ENCODE peak calls at places on chromosomes 6 and 20, in five cellular contexts. C, L, K, M and F are unnamed samples.

GRCh38 chr6:154169193-154169847 is 130.3 kb downstream of the OPRM1 start:
- DNase-seq in C (no peak), L (no peak), K (peak; percentile 66), M (no peak), F (no peak)

GRCh38 chr6:37456816-37457560 is 24.0 kb downstream of the CMTR1 start:
- DNase-seq in C (no peak), L (no peak), K (no peak), M (no peak), F (no peak)

GRCh38 chr6:169162968-169163903 is 90.4 kb downstream of the THBS2 start:
- DNase-seq in C (peak; percentile 48), L (no peak), K (no peak), M (no peak), F (peak; percentile 92)

GRCh38 chr20:363319-364078 is 16.6 kb downstream of the NRSN2 start:
- DNase-seq in C (no peak), L (no peak), K (no peak), M (no peak), F (no peak)

GRCh38 chr6:43123691-43124314 is 47.3 kb upstream of the SRF start:
- DNase-seq in C (no peak), L (no peak), K (no peak), M (peak; percentile 51), F (peak; percentile 68)

GRCh38 chr6:12769556-12770255 is 53.1 kb downstream of the PHACTR1 start:
- DNase-seq in C (no peak), L (no peak), K (no peak), M (no peak), F (no peak)

GRCh38 chr20:25247666-25248500 is at the start of gene PYGB:
- DNase-seq in C (peak; percentile 71), L (peak; percentile 89), K (peak; percentile 82), M (peak; percentile 86), F (peak; percentile 92)

GRCh38 chr6:42337985-42338572 is 113.6 kb downstream of the TRERF1 start:
- DNase-seq in C (no peak), L (no peak), K (no peak), M (no peak), F (no peak)

GRCh38 chr20:8790442-8791074 is 278.3 kb upstream of the PLCB4 start:
- DNase-seq in C (peak; percentile 19), L (no peak), K (peak; percentile 39), M (peak; percentile 76), F (no peak)

GRCh38 chr6:111061493-111061892 is 25.8 kb upstream of the SLC16A10 start:
- DNase-seq in C (no peak), L (no peak), K (no peak), M (no peak), F (no peak)

GRCh38 chr6:33634203-33634727 is 13.1 kb downstream of the ITPR3 start:
- DNase-seq in C (no peak), L (no peak), K (no peak), M (no peak), F (no peak)

GRCh38 chr6:149001422-149001821 is 254.6 kb downstream of the UST start:
- DNase-seq in C (no peak), L (no peak), K (no peak), M (no peak), F (no peak)

GRCh38 chr20:57746201-57746600 is 36.4 kb upstream of the PMEPA1 start:
- DNase-seq in C (no peak), L (no peak), K (no peak), M (no peak), F (no peak)

GRCh38 chr6:12911387-12911960 is 194.9 kb downstream of the PHACTR1 start:
- DNase-seq in C (no peak), L (no peak), K (no peak), M (peak; percentile 48), F (no peak)

DNA sequence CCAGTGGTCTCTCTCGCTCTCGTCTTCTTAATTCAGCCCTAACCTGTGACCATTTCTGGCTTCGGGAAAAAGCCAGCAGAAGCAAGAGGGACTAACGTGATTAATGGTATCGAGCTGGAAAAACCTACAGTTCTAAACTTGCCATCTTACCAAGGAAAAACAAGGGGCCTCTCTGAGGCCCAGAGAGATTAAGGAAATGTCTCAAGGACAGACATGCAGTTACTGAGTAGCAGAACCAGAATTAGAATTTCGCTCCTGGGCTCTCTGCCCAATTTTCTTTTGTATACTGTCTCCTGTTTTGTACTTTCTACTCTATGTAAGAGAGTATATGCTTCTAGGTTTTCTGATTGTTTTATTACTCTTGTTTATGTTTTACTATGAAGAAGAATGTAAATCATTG is 67.8 kb upstream of the LTV1 start:
- DNase-seq in C (peak; percentile 12), L (no peak), K (no peak), M (no peak), F (no peak)
- H3K36me3 ChIP-seq in C (no peaks in the 10 kb centered on the region), L (peaks cover 48% of the 10 kb centered on the region), K (no peaks in the 10 kb centered on the region), M (peaks cover 21% of the 10 kb centered on the region), F (peaks cover 1% of the 10 kb centered on the region)

GRCh38 chr20:14449323-14449722 is 111.9 kb upstream of the FLRT3 start:
- DNase-seq in C (no peak), L (no peak), K (no peak), M (no peak), F (no peak)
- H3K4me1 ChIP-seq in C (no peaks in the 10 kb centered on the region), L (no peaks in the 10 kb centered on the region), K (no peaks in the 10 kb centered on the region), M (no peaks in the 10 kb centered on the region), F (no peaks in the 10 kb centered on the region)

GRCh38 chr6:31620586-31621319 is at the start of gene PRRC2A:
- DNase-seq in C (peak; percentile 81), L (peak; percentile 95), K (no peak), M (peak; percentile 91), F (peak; percentile 97)

GRCh38 chr6:31621320-31621939 is 915 bp downstream of the PRRC2A start:
- DNase-seq in C (no peak), L (no peak), K (no peak), M (no peak), F (no peak)

GRCh38 chr6:31621991-31622390 is 1.5 kb downstream of the PRRC2A start:
- DNase-seq in C (no peak), L (no peak), K (no peak), M (no peak), F (no peak)

GRCh38 chr6:31624070-31624469 is 3.6 kb downstream of the PRRC2A start:
- DNase-seq in C (no peak), L (no peak), K (no peak), M (no peak), F (no peak)

DNA sequence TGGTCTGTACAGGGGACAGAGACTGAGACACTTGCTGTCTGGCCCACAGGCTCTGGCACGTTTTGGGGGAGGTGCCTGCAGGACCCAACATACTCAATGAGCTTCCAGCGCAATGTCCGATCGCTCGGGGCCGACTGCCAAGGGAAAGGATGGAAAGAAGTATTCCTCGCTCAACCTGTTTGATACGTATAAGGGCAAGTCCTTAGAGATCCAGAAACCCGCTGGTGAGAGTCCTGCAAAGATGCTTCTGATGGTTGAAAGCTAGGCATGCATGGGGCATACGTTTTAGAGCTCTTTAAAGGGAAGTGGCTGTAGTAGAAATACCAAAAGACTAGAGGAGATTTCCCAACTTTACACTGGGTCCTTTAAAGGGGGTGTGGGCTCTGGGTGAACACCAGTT is 2.2 kb downstream of the PRRC2A start:
- DNase-seq in C (no peak), L (no peak), K (no peak), M (no peak), F (no peak)
- H3K36me3 ChIP-seq in C (peaks cover 17% of the 10 kb centered on the region), L (peaks cover 54% of the 10 kb centered on the region), K (peaks cover 62% of the 10 kb centered on the region), M (peaks cover 52% of the 10 kb centered on the region), F (peaks cover 14% of the 10 kb centered on the region)

DNA sequence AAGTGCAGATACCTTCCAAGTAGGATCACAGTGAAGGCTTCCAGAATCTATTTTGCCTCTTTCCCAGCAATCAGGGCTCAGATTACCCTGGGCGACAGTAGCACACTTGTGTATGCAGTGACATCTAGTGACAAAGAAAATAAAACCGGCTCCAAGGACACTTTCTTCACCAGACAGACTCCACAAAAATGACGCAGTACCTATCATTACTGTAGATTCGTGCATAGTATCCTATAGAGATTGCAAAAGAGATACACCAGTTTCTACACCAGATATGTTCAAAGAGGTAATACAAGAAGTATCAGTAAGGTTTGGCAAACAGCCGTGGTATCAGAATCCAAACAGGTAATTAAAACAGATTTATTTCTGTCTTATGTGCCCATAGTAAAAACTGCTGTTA is 600.3 kb upstream of the JAG1 start:
- DNase-seq in C (peak; percentile 45), L (no peak), K (peak; percentile 7), M (peak; percentile 74), F (no peak)
- H3K4me1 ChIP-seq in C (peaks cover 5% of the 10 kb centered on the region), L (no peaks in the 10 kb centered on the region), K (no peaks in the 10 kb centered on the region), M (peaks cover 23% of the 10 kb centered on the region), F (no peaks in the 10 kb centered on the region)

GRCh38 chr20:35551485-35551884 is 9.6 kb downstream of the ERGIC3 start:
- DNase-seq in C (no peak), L (no peak), K (no peak), M (no peak), F (peak; percentile 65)
- H3K36me3 ChIP-seq in C (no peaks in the 10 kb centered on the region), L (peaks cover 87% of the 10 kb centered on the region), K (peaks cover 90% of the 10 kb centered on the region), M (peaks cover 23% of the 10 kb centered on the region), F (peaks cover 17% of the 10 kb centered on the region)